ENCODE peak calls at places on chromosomes 7 and 10, in four cellular contexts. R is A549, N is HCT116, S is fibroblast of lung. L is an unnamed sample.
A peak's percentile ranks its signal among the peaks of the same experiment; 100 is the strongest.

GRCh38 chr7:64744680-64745079 is 49.5 kb upstream of the ZNF138 start:
- DNase-seq in N (no peak), S (no peak), R (no peak), L (no peak)

GRCh38 chr10:80324086-80324485 is 32.5 kb downstream of the DYDC1 start:
- DNase-seq in S (peak; percentile 5), N (no peak), R (no peak), L (no peak)

GRCh38 chr7:12620371-12620770 is 49.9 kb downstream of the SCIN start:
- DNase-seq in R (no peak), S (peak; percentile 14), N (no peak), L (no peak)

GRCh38 chr7:85114342-85114741 is 72.5 kb downstream of the SEMA3D start:
- DNase-seq in N (peak; percentile 22), S (no peak), R (no peak), L (no peak)

GRCh38 chr10:7512487-7512886 is 101.7 kb upstream of the SFMBT2 start:
- DNase-seq in S (no peak), N (no peak), R (no peak), L (peak; percentile 81)

GRCh38 chr7:106041140-106041717 is 70.9 kb downstream of the SYPL1 start:
- DNase-seq in S (no peak), R (peak; percentile 85), N (peak; percentile 47), L (peak; percentile 33)

GRCh38 chr7:33143996-33144718 is 14.8 kb downstream of the BBS9 start:
- DNase-seq in S (no peak), R (no peak), N (no peak), L (no peak)

GRCh38 chr7:45117582-45117981 is 6.1 kb upstream of the TBRG4 start:
- DNase-seq in R (no peak), S (no peak), N (no peak), L (no peak)

GRCh38 chr10:128219295-128219694 is 93.1 kb upstream of the MKI67 start:
- DNase-seq in R (no peak), S (no peak), N (no peak), L (no peak)

GRCh38 chr7:92296898-92297435 is 51.2 kb downstream of the ANKIB1 start:
- DNase-seq in N (no peak), S (no peak), R (no peak), L (no peak)

GRCh38 chr7:70336536-70336935 is 738.3 kb downstream of the AUTS2 start:
- DNase-seq in S (no peak), R (no peak), N (no peak), L (no peak)

GRCh38 chr10:11148131-11148530 is 130.5 kb downstream of the CELF2 start:
- DNase-seq in R (no peak), S (no peak), N (no peak), L (no peak)
- H3K4me2 ChIP-seq in R (no peak overlapping the region), S (no peak overlapping the region), N (no peak overlapping the region), L (no peak overlapping the region)

DNA sequence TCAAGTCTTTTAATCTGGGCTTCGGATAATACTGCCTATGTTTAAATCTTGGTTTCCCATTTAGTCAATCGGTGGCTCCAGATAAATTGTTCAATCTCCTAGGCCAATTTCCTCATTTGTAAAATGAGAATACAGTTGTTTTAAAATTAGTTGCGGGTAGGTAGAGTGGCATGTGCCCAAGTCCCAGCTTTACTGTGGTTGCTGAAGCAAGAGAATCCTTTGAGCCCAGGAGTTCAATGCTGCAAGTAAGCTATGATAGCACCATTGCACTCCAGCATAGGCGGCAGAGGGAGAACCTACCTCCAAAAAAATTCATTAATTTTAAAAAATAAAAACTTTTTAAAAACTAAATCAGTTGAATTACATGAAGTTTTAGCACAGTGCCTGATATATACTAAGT is 7.3 kb downstream of the RNF216 start:
- DNase-seq in R (no peak), S (no peak), N (no peak), L (no peak)
- H3K4me2 ChIP-seq in R (peak overlapping the region; percentile 38), S (peak overlapping the region; percentile 52), N (peak overlapping the region; percentile 74), L (no peak overlapping the region)

DNA sequence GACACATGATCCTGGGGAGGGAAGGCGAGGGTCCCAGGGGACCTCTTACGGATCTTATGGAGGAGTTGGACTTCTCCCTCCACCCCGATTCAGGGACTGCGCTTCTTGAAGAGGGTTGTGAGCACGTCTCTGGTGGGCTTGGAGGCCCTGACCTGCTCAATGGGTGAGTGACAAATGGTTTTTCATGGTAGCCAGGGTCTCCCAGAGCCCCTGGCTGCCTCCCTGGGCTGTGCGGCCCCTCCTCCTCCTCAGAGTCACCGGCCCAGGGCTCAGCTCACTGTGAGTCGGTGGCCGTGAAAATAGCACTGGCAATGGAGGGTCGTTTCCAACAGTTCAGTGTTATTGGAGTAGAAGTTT is 26.6 kb downstream of the INPP5A start:
- DNase-seq in R (no peak), N (no peak), S (no peak), L (no peak)
- H3K4me2 ChIP-seq in R (no peak overlapping the region), N (no peak overlapping the region), S (no peak overlapping the region), L (no peak overlapping the region)

GRCh38 chr7:30172451-30172850 is 37.7 kb downstream of the MTURN start:
- DNase-seq in N (no peak), R (no peak), S (no peak), L (no peak)
- H3K4me2 ChIP-seq in N (no peak overlapping the region), R (no peak overlapping the region), S (no peak overlapping the region), L (no peak overlapping the region)

GRCh38 chr7:73340514-73340913 is 12.6 kb downstream of the FKBP6 start:
- DNase-seq in R (no peak), N (no peak), S (no peak), L (no peak)
- H3K4me2 ChIP-seq in R (no peak overlapping the region), N (no peak overlapping the region), S (no peak overlapping the region), L (no peak overlapping the region)

DNA sequence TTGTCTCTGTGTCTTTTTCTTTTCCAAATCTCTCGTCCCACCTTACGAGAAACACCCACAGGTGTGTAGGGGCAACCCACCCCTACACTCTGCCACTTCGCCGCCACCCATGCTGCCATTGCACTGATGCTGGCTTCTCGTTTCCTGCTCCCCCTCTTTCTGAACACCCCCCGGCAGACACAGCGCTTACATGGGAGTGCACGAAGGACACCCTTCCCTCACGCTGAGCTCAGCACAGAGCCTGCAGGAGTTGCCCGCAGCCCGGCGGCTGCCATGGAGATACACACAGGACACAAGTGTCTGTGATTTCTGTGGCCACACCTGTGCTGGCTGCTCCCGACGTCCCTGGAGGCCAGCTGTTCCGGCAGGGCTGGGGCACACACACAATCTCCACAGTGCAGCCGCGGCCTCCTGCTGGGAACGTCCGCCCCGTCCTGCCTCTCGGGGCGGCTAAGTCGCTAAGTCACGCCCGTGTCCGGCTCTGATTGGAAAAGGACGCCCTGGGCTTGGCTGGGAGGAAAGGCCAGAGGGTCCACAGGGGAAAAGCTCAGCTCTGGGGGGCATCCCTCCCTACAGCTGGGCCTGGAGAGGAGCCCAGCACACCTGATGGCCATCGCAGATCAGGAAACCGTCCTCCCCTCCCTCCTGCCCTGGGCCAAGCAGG is 349.8 kb downstream of the PTPRN2 start:
- DNase-seq in R (no peak), S (no peak), N (no peak), L (no peak)
- H3K4me2 ChIP-seq in R (no peak overlapping the region), S (no peak overlapping the region), N (no peak overlapping the region), L (no peak overlapping the region)

DNA sequence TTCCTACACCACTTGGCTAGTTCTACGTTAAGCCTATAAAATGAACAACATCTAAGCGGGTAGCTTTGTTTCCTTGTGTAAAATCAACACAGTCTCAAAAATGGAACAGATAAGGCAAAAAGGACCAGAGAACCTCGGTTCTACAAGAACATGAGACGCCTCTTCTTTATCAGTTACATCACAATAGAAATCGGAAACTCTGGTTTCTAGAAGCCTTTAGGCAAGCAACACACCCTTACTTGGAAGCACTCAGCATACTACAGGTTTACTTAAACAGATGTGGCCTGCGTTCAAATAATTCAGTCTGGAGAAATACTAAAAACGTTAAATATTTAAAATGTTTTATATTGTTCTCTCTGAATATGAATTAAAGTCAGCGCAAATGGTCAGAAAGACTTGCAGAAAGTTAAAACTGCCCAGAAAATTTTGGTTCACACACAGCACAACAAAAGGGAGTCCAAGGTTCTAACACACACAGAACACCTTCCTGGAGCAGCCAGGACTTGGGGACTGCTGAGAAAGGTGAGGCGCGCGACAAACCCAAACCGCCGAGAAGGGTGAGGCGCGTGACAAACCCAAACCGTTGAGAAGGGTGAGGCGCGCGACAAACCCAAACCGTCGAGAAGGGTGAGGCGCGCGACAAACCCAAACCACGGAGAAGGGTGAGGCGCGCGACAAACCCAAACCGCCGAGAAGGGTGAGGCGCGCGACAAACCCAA is 25.9 kb downstream of the ESYT2 start:
- DNase-seq in N (no peak), R (no peak), S (no peak), L (no peak)
- H3K4me2 ChIP-seq in N (peak overlapping the region; percentile 83), R (peak overlapping the region; percentile 74), S (no peak overlapping the region), L (no peak overlapping the region)